ENCODE peak calls at places on chromosomes 1 and 21, in four cellular contexts. F is foreskin fibroblast, D is Peyer's patch, Q is spleen. G is an unnamed sample.

GRCh38 chr1:228378453-228379164 is 28.0 kb downstream of the TRIM11 start:
- DNase-seq in F (peak), D (peak), Q (peak), G (peak)

GRCh38 chr1:39639333-39640130 is at the start of gene HEYL:
- DNase-seq in F (peak), Q (peak), D (peak), G (no peak)

GRCh38 chr1:33055210-33055991 is 18.7 kb upstream of the AK2 start:
- DNase-seq in F (peak), Q (peak), D (peak), G (peak)

GRCh38 chr1:111538343-111539035 is 35.1 kb upstream of the ADORA3 start:
- DNase-seq in Q (no peak), D (no peak), F (peak), G (peak)

GRCh38 chr1:231626951-231627614 is 493 bp downstream of the DISC1 start:
- DNase-seq in D (peak), Q (peak), F (peak), G (no peak)

GRCh38 chr1:224641030-224641429 is 24.9 kb downstream of the CNIH3 start:
- DNase-seq in Q (no peak), D (no peak), F (no peak), G (no peak)

GRCh38 chr1:55720243-55720642 is 505.1 kb upstream of the USP24 start:
- DNase-seq in Q (no peak), F (peak), D (peak), G (peak)

GRCh38 chr1:43671626-43672330 is 21.8 kb downstream of the KDM4A start:
- DNase-seq in Q (no peak), F (peak), D (no peak), G (no peak)

GRCh38 chr1:197127513-197127912 is 19.0 kb downstream of the ASPM start:
- DNase-seq in Q (no peak), D (no peak), F (peak), G (no peak)

GRCh38 chr1:67088440-67088839 is 34.5 kb upstream of the SLC35D1 start:
- DNase-seq in D (no peak), F (no peak), Q (no peak), G (no peak)

GRCh38 chr1:37628026-37628556 is 6.6 kb downstream of the RSPO1 start:
- DNase-seq in D (no peak), Q (no peak), F (no peak), G (no peak)

GRCh38 chr1:39086386-39087108 is 60.4 kb downstream of the NDUFS5 start:
- DNase-seq in F (peak), D (no peak), Q (no peak), G (no peak)

GRCh38 chr1:42720868-42721267 is 19.2 kb downstream of the CLDN19 start:
- DNase-seq in D (no peak), F (no peak), Q (no peak), G (no peak)

GRCh38 chr1:68470388-68470970 is 20.7 kb upstream of the RPE65 start:
- DNase-seq in F (peak), D (no peak), Q (no peak), G (no peak)

GRCh38 chr1:220878223-220879081 is 791 bp upstream of the HLX start:
- DNase-seq in F (no peak), Q (peak), D (no peak), G (no peak)

GRCh38 chr1:154745286-154745731 is 124.8 kb downstream of the KCNN3 start:
- DNase-seq in F (no peak), D (no peak), Q (no peak), G (no peak)

GRCh38 chr1:70061229-70061628 is 144.2 kb downstream of the LRRC40 start:
- DNase-seq in D (no peak), Q (no peak), F (no peak), G (no peak)

GRCh38 chr21:26965567-26966359 is 1.1 kb downstream of the ADAMTS5 start:
- DNase-seq in F (peak), Q (peak), D (peak), G (no peak)

GRCh38 chr1:110594466-110595076 is 11.6 kb downstream of the KCNA2 start:
- DNase-seq in D (no peak), F (no peak), Q (no peak), G (no peak)

GRCh38 chr1:43545686-43546387 is 15.2 kb downstream of the PTPRF start:
- DNase-seq in Q (no peak), F (peak), D (peak), G (no peak)

GRCh38 chr1:12208764-12209494 is 20.9 kb upstream of the VPS13D start:
- DNase-seq in D (peak), Q (peak), F (peak), G (peak)

GRCh38 chr21:20971296-20971921 is 26.8 kb upstream of the NCAM2 start:
- DNase-seq in D (no peak), Q (no peak), F (peak), G (peak)

DNA sequence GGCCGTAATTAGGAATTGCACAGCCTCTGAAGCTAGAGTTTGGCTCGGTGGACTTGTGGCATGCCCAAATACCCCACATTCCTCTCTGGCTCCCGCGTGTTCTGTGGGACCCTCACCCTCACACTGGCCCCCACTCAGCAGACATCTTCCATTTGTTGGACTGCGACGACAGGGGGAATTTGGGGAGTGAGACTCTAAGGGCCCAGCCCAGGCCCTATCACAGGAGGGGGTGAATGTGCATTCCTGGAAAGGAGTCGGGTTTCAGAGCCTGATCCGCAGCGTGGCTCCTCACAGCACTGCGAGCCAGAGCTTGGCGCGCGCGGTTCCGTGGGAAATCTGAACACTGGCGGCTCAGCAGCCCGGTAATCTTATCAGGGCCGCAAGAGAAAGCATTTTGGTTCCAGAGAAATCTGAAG is 5.2 kb downstream of the RCSD1 start:
- DNase-seq in F (peak), Q (no peak), D (no peak), G (no peak)
- H3K4me3 ChIP-seq in F (no peak), Q (no peak), D (no peak), G (no peak)

GRCh38 chr1:217133958-217134856 is 411.0 kb upstream of the ESRRG start:
- DNase-seq in Q (peak), D (no peak), F (peak), G (peak)
- H3K4me3 ChIP-seq in Q (peak), D (peak), F (peak), G (peak)

GRCh38 chr1:9061949-9062555 is 7.4 kb downstream of the SLC2A5 start:
- DNase-seq in D (no peak), Q (no peak), F (peak), G (no peak)

GRCh38 chr1:9066945-9067807 is 2.3 kb downstream of the SLC2A5 start:
- DNase-seq in F (peak), D (no peak), Q (peak), G (peak)

GRCh38 chr1:9068971-9069323 is 488 bp downstream of the SLC2A5 start:
- DNase-seq in D (no peak), F (peak), Q (no peak), G (no peak)

GRCh38 chr1:9062846-9063245 is 6.6 kb downstream of the SLC2A5 start:
- DNase-seq in Q (no peak), D (no peak), F (peak), G (no peak)

GRCh38 chr1:9065213-9065751 is 4.2 kb downstream of the SLC2A5 start:
- DNase-seq in F (no peak), Q (no peak), D (no peak), G (no peak)
- H3K4me3 ChIP-seq in F (no peak), Q (no peak), D (peak), G (no peak)

GRCh38 chr1:81806432-81806770 is 5.7 kb downstream of the ADGRL2 start:
- DNase-seq in Q (no peak), F (no peak), D (no peak), G (no peak)

GRCh38 chr1:81803423-81804103 is 2.8 kb downstream of the ADGRL2 start:
- DNase-seq in Q (no peak), D (no peak), F (peak), G (no peak)

GRCh38 chr1:81805537-81806431 is 5.0 kb downstream of the ADGRL2 start:
- DNase-seq in Q (no peak), F (no peak), D (no peak), G (no peak)

GRCh38 chr1:81802601-81803422 is 2.1 kb downstream of the ADGRL2 start:
- DNase-seq in D (peak), F (peak), Q (peak), G (no peak)

GRCh38 chr1:81804320-81804719 is 3.6 kb downstream of the ADGRL2 start:
- DNase-seq in F (no peak), D (no peak), Q (no peak), G (no peak)
- H3K4me3 ChIP-seq in F (peak), D (peak), Q (peak), G (peak)